ENCODE peak calls at places on chromosomes 5 and 9, in seven cellular contexts. C is upper lobe of left lung, W is Panc1, Q is HCT116, F is HepG2, I is K562, M is GM12878. B is an unnamed sample. For H3K9me3, the result is how much of the 10 kb centered on the place peaks cover.

GRCh38 chr9:73229543-73229942 is 77.9 kb downstream of the ANXA1 start:
- ATAC-seq in C (no peak), W (no peak), Q (no peak), F (no peak), I (no peak), M (peak), B (no peak)

GRCh38 chr9:83041771-83042170 is 21.2 kb downstream of the RASEF start:
- ATAC-seq in C (no peak), W (no peak), Q (no peak), F (no peak), I (no peak), M (no peak), B (no peak)

GRCh38 chr5:125198270-125198974 is 452.0 kb upstream of the ZNF608 start:
- ATAC-seq in C (no peak), W (peak), Q (no peak), F (no peak), I (no peak), M (no peak), B (peak)

GRCh38 chr5:150523472-150524350 is 15.8 kb downstream of the NDST1 start:
- ATAC-seq in C (peak), W (peak), Q (peak), F (peak), I (peak), M (peak), B (peak)

GRCh38 chr5:83628360-83628759 is 92.3 kb downstream of the HAPLN1 start:
- ATAC-seq in C (no peak), W (no peak), Q (no peak), F (no peak), I (no peak), M (no peak), B (no peak)

GRCh38 chr5:174570662-174571061 is 153.7 kb upstream of the MSX2 start:
- ATAC-seq in C (no peak), W (no peak), Q (no peak), F (no peak), I (no peak), M (no peak), B (no peak)

GRCh38 chr5:73748510-73749410 is 122.8 kb downstream of the ARHGEF28 start:
- ATAC-seq in C (peak), W (no peak), Q (no peak), F (no peak), I (no peak), M (no peak), B (peak)

GRCh38 chr5:151212361-151212899 is 11.5 kb downstream of the CCDC69 start:
- ATAC-seq in C (no peak), W (no peak), Q (no peak), F (peak), I (no peak), M (peak), B (no peak)

GRCh38 chr9:20024159-20024571 is 235.3 kb upstream of the SLC24A2 start:
- ATAC-seq in C (no peak), W (no peak), Q (no peak), F (no peak), I (no peak), M (no peak), B (no peak)

GRCh38 chr9:89612566-89613278 is 7.9 kb downstream of the GADD45G start:
- ATAC-seq in C (no peak), W (no peak), Q (no peak), F (no peak), I (no peak), M (no peak), B (no peak)

GRCh38 chr5:31213676-31214638 is 20.5 kb downstream of the CDH6 start:
- ATAC-seq in C (no peak), W (no peak), Q (no peak), F (no peak), I (no peak), M (no peak), B (no peak)

GRCh38 chr5:97100486-97100885 is 41.9 kb downstream of the LIX1 start:
- ATAC-seq in C (no peak), W (no peak), Q (no peak), F (no peak), I (no peak), M (no peak), B (no peak)

GRCh38 chr5:168086736-168087135 is 204.7 kb upstream of the WWC1 start:
- ATAC-seq in C (no peak), W (peak), Q (peak), F (peak), I (no peak), M (no peak), B (no peak)

GRCh38 chr9:114733814-114734213 is 51.8 kb upstream of the TEX48 start:
- ATAC-seq in C (no peak), W (no peak), Q (no peak), F (no peak), I (peak), M (no peak), B (no peak)

GRCh38 chr5:178192787-178193186 is 5.6 kb upstream of the GMCL2 start:
- ATAC-seq in C (no peak), W (no peak), Q (no peak), F (no peak), I (no peak), M (no peak), B (no peak)

GRCh38 chr5:178191661-178192060 is 4.5 kb upstream of the GMCL2 start:
- ATAC-seq in C (no peak), W (no peak), Q (no peak), F (no peak), I (no peak), M (no peak), B (no peak)

GRCh38 chr5:178194026-178194425 is 6.9 kb upstream of the GMCL2 start:
- ATAC-seq in C (no peak), W (no peak), Q (no peak), F (peak), I (peak), M (peak), B (no peak)

GRCh38 chr5:178193251-178193809 is 6.2 kb upstream of the GMCL2 start:
- ATAC-seq in C (no peak), W (no peak), Q (no peak), F (no peak), I (no peak), M (no peak), B (no peak)

DNA sequence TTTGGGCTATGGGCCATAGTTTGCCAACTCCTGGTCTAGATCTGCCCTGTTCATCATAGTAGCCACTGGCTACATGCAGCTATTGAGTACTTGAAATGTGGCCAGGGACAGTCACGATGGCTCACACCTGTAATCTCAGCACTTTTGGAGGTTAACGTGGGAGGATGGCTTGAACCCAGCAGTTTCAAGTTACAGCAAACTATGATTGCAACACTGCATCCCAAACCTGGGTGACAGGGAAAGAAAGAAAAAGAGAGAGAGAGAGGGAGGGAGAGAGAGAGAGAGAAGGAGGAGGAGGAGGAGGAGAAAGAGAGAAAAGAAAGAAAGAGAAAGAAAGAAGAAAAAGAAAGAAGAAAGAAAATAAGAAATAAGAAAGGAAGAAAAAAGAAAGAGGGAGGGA is 5.1 kb upstream of the GMCL2 start:
- ATAC-seq in C (no peak), W (no peak), Q (no peak), F (no peak), I (no peak), M (no peak), B (no peak)
- TF ChIP-seq POLR2AphosphoS5 in C (no peak), W (no peak), Q (no peak), F (no peak), I (no peak), M (no peak), B (no peak)

GRCh38 chr9:135649508-135649907 is 10.2 kb upstream of the GLT6D1 start:
- ATAC-seq in C (no peak), W (no peak), Q (no peak), F (no peak), I (no peak), M (no peak), B (no peak)
- H3K9me3 ChIP-seq in C (under half), W (under half), Q (under half), F (half or more), I (under half), M (under half), B (under half)

GRCh38 chr9:76136986-76137385 is 246.5 kb downstream of the PCSK5 start:
- ATAC-seq in C (peak), W (no peak), Q (peak), F (peak), I (no peak), M (no peak), B (peak)
- TF ChIP-seq POLR2AphosphoS5 in C (no peak), W (no peak), Q (no peak), F (no peak), I (no peak), M (no peak), B (no peak)

GRCh38 chr9:137970686-137971476 is 93.3 kb downstream of the CACNA1B start:
- ATAC-seq in C (no peak), W (no peak), Q (no peak), F (peak), I (no peak), M (no peak), B (no peak)

GRCh38 chr9:137969008-137969407 is 91.4 kb downstream of the CACNA1B start:
- ATAC-seq in C (no peak), W (no peak), Q (no peak), F (no peak), I (no peak), M (no peak), B (no peak)

GRCh38 chr9:137970098-137970497 is 92.5 kb downstream of the CACNA1B start:
- ATAC-seq in C (no peak), W (no peak), Q (no peak), F (no peak), I (no peak), M (no peak), B (no peak)

GRCh38 chr9:137968235-137968634 is 90.7 kb downstream of the CACNA1B start:
- ATAC-seq in C (no peak), W (no peak), Q (peak), F (peak), I (peak), M (peak), B (no peak)

GRCh38 chr9:137969685-137970084 is 92.1 kb downstream of the CACNA1B start:
- ATAC-seq in C (no peak), W (no peak), Q (no peak), F (no peak), I (no peak), M (no peak), B (no peak)
- H3K9me3 ChIP-seq in C (under half), W (under half), Q (under half), F (under half), I (under half), M (under half), B (under half)

GRCh38 chr5:141557681-141558136 is 61.1 kb downstream of the DIAPH1 start:
- ATAC-seq in C (peak), W (peak), Q (peak), F (peak), I (peak), M (peak), B (peak)
- TF ChIP-seq POLR2AphosphoS5 in C (peak), W (no peak), Q (peak), F (no peak), I (no peak), M (no peak), B (peak)

GRCh38 chr5:2946315-2946714 is 194.8 kb upstream of the IRX2 start:
- ATAC-seq in C (no peak), W (no peak), Q (no peak), F (no peak), I (no peak), M (no peak), B (no peak)
- H3K9me3 ChIP-seq in C (under half), W (under half), Q (under half), F (under half), I (under half), M (under half), B (under half)